ENCODE peak calls at places on chromosome X, in nine cellular contexts. N is upper lobe of left lung, F is suprapubic skin, V is K562, Q is A549, U is ovary, Z is sigmoid colon, M is transverse colon, Y is tibial nerve. L is an unnamed sample.

GRCh38 chrX:47581731-47582647 is at the start of gene TIMP1:
- DNase-seq in N (peak), F (peak), V (peak), Q (peak), U (peak), Z (peak), M (peak), Y (peak), L (peak)

GRCh38 chrX:130746077-130746476 is 156.9 kb downstream of the ENOX2 start:
- DNase-seq in N (no peak), F (no peak), V (no peak), Q (no peak), U (no peak), Z (no peak), M (no peak), Y (no peak), L (no peak)

GRCh38 chrX:119118780-119119395 is 8.7 kb downstream of the KIAA1210 start:
- DNase-seq in N (peak), F (no peak), V (peak), Q (peak), U (peak), Z (no peak), M (peak), Y (peak), L (peak)

GRCh38 chrX:23776363-23776762 is 6.6 kb upstream of the SAT1 start:
- DNase-seq in N (no peak), F (no peak), V (no peak), Q (no peak), U (no peak), Z (no peak), M (no peak), Y (no peak), L (no peak)

GRCh38 chrX:71107762-71108360 is 1.3 kb upstream of the CXorf65 start:
- DNase-seq in N (no peak), F (no peak), V (no peak), Q (no peak), U (no peak), Z (no peak), M (no peak), Y (no peak), L (no peak)

GRCh38 chrX:17369294-17369693 is 5.7 kb upstream of the NHS start:
- DNase-seq in N (no peak), F (no peak), V (no peak), Q (no peak), U (no peak), Z (no peak), M (no peak), Y (no peak), L (no peak)

GRCh38 chrX:103817502-103817901 is 14.6 kb downstream of the RAB9B start:
- DNase-seq in N (no peak), F (no peak), V (peak), Q (peak), U (no peak), Z (no peak), M (no peak), Y (peak), L (no peak)

GRCh38 chrX:123330229-123330942 is 146.3 kb downstream of the GRIA3 start:
- DNase-seq in N (no peak), F (no peak), V (no peak), Q (no peak), U (no peak), Z (no peak), M (no peak), Y (no peak), L (no peak)

GRCh38 chrX:140724337-140725105 is 15.0 kb downstream of the LINC00632 start:
- DNase-seq in N (no peak), F (no peak), V (no peak), Q (no peak), U (no peak), Z (no peak), M (no peak), Y (no peak), L (no peak)

GRCh38 chrX:41333744-41333993 is 293 bp upstream of the DDX3X start:
- DNase-seq in N (peak), F (peak), V (no peak), Q (peak), U (no peak), Z (peak), M (no peak), Y (peak), L (no peak)

GRCh38 chrX:51144828-51145442 is 187.7 kb upstream of the NUDT10 start:
- DNase-seq in N (peak), F (no peak), V (peak), Q (peak), U (no peak), Z (no peak), M (no peak), Y (no peak), L (no peak)

GRCh38 chrX:70262952-70263567 is 3.1 kb upstream of the P2RY4 start:
- DNase-seq in N (peak), F (no peak), V (peak), Q (peak), U (peak), Z (no peak), M (peak), Y (no peak), L (no peak)

GRCh38 chrX:140141444-140142029 is 176.2 kb upstream of the CXorf66 start:
- DNase-seq in N (no peak), F (no peak), V (peak), Q (peak), U (no peak), Z (no peak), M (peak), Y (peak), L (peak)

GRCh38 chrX:135985974-135986312 is 708 bp downstream of the SLC9A6 start:
- DNase-seq in N (no peak), F (no peak), V (peak), Q (no peak), U (no peak), Z (no peak), M (no peak), Y (no peak), L (no peak)

GRCh38 chrX:150361070-150361776 is 1.9 kb upstream of the MAMLD1 start:
- DNase-seq in N (no peak), F (no peak), V (peak), Q (peak), U (peak), Z (no peak), M (peak), Y (no peak), L (no peak)

GRCh38 chrX:53768451-53769246 is 82.1 kb upstream of the HUWE1 start:
- DNase-seq in N (no peak), F (no peak), V (no peak), Q (no peak), U (no peak), Z (no peak), M (no peak), Y (no peak), L (no peak)

GRCh38 chrX:140766024-140766611 is 56.6 kb downstream of the LINC00632 start:
- DNase-seq in N (peak), F (peak), V (peak), Q (peak), U (peak), Z (peak), M (peak), Y (peak), L (peak)

GRCh38 chrX:39244146-39244545 is 442.9 kb downstream of the MID1IP1 start:
- DNase-seq in N (no peak), F (no peak), V (no peak), Q (no peak), U (no peak), Z (no peak), M (no peak), Y (no peak), L (no peak)

GRCh38 chrX:118499295-118499694 is 3.7 kb downstream of the DOCK11 start:
- DNase-seq in N (no peak), F (no peak), V (no peak), Q (no peak), U (no peak), Z (no peak), M (no peak), Y (no peak), L (no peak)

GRCh38 chrX:31546130-31546529 is 474.3 kb upstream of the FTHL17 start:
- DNase-seq in N (no peak), F (no peak), V (no peak), Q (no peak), U (no peak), Z (no peak), M (no peak), Y (no peak), L (no peak)

GRCh38 chrX:37912286-37912685 is 64.9 kb upstream of the DYNLT3 start:
- DNase-seq in N (no peak), F (no peak), V (no peak), Q (no peak), U (no peak), Z (no peak), M (no peak), Y (no peak), L (no peak)

GRCh38 chrX:74249963-74250362 is 54.0 kb upstream of the ZCCHC13 start:
- DNase-seq in N (no peak), F (no peak), V (no peak), Q (peak), U (no peak), Z (no peak), M (no peak), Y (no peak), L (no peak)

GRCh38 chrX:150370589-150371312 is 7.6 kb downstream of the MAMLD1 start:
- DNase-seq in N (no peak), F (no peak), V (no peak), Q (no peak), U (no peak), Z (no peak), M (no peak), Y (no peak), L (no peak)

GRCh38 chrX:65697915-65698796 is 30.7 kb downstream of the MSN start:
- DNase-seq in N (peak), F (no peak), V (peak), Q (no peak), U (no peak), Z (no peak), M (peak), Y (no peak), L (peak)

GRCh38 chrX:64204701-64205440 is 637 bp downstream of the AMER1 start:
- DNase-seq in N (peak), F (no peak), V (peak), Q (no peak), U (peak), Z (peak), M (no peak), Y (peak), L (peak)

GRCh38 chrX:137749282-137749681 is 183.4 kb downstream of the ZIC3 start:
- DNase-seq in N (no peak), F (no peak), V (no peak), Q (no peak), U (no peak), Z (no peak), M (no peak), Y (no peak), L (no peak)

GRCh38 chrX:108020631-108021030 is 24.2 kb upstream of the VSIG1 start:
- DNase-seq in N (no peak), F (no peak), V (peak), Q (peak), U (no peak), Z (no peak), M (no peak), Y (no peak), L (no peak)

GRCh38 chrX:82961129-82961528 is 547.0 kb upstream of the POU3F4 start:
- DNase-seq in N (no peak), F (no peak), V (no peak), Q (no peak), U (no peak), Z (no peak), M (no peak), Y (no peak), L (no peak)

GRCh38 chrX:23598561-23598960 is 68.7 kb upstream of the PRDX4 start:
- DNase-seq in N (no peak), F (no peak), V (no peak), Q (no peak), U (no peak), Z (no peak), M (no peak), Y (no peak), L (no peak)

GRCh38 chrX:72280210-72280882 is 3.3 kb upstream of the RPS4X start:
- DNase-seq in N (no peak), F (no peak), V (peak), Q (no peak), U (no peak), Z (no peak), M (no peak), Y (no peak), L (no peak)

GRCh38 chrX:13201605-13202219 is 118.1 kb downstream of the ATXN3L start:
- DNase-seq in N (no peak), F (no peak), V (no peak), Q (no peak), U (no peak), Z (no peak), M (no peak), Y (no peak), L (peak)

GRCh38 chrX:50327235-50327634 is 122.7 kb downstream of the CCNB3 start:
- DNase-seq in N (no peak), F (no peak), V (no peak), Q (no peak), U (no peak), Z (no peak), M (no peak), Y (no peak), L (no peak)

GRCh38 chrX:38804481-38805293 is 3.4 kb downstream of the MID1IP1 start:
- DNase-seq in N (peak), F (peak), V (peak), Q (peak), U (peak), Z (peak), M (peak), Y (no peak), L (peak)

GRCh38 chrX:72020788-72021187 is 110.1 kb downstream of the NHSL2 start:
- DNase-seq in N (no peak), F (no peak), V (no peak), Q (no peak), U (no peak), Z (no peak), M (no peak), Y (no peak), L (no peak)

GRCh38 chrX:13955975-13956374 is 73.7 kb downstream of the GEMIN8 start:
- DNase-seq in N (no peak), F (no peak), V (no peak), Q (no peak), U (no peak), Z (no peak), M (no peak), Y (no peak), L (no peak)

GRCh38 chrX:31527455-31528126 is 455.8 kb upstream of the FTHL17 start:
- DNase-seq in N (no peak), F (no peak), V (no peak), Q (no peak), U (no peak), Z (no peak), M (no peak), Y (no peak), L (no peak)

GRCh38 chrX:23861215-23861896 is 46.4 kb downstream of the APOO start:
- DNase-seq in N (no peak), F (no peak), V (no peak), Q (no peak), U (no peak), Z (no peak), M (no peak), Y (no peak), L (no peak)

GRCh38 chrX:78455901-78456300 is 128.5 kb upstream of the CYSLTR1 start:
- DNase-seq in N (no peak), F (no peak), V (no peak), Q (peak), U (no peak), Z (no peak), M (no peak), Y (no peak), L (no peak)

GRCh38 chrX:87961471-87961870 is 443.9 kb downstream of the KLHL4 start:
- DNase-seq in N (no peak), F (no peak), V (no peak), Q (no peak), U (no peak), Z (no peak), M (no peak), Y (no peak), L (no peak)

DNA sequence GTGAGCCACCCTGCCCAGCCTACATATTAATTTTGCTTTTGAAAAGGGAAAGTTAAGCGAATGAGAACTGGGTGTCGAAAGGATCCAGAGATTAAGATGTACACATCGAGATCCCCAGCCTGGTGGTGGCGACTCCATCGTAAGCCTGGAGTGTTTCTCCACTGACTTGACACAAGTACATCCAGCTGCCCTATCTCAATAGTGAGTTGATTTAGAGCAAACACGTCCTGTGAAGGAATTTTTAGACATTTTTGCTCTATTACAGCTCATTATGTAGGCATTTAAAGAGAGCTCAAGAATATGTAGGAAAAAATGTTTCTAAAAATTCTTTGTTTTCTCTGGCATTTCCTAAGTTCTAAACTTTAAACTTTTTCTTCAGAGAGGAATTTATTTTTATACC is 11.7 kb upstream of the CLDN34 start:
- DNase-seq in N (no peak), F (no peak), V (no peak), Q (no peak), U (no peak), Z (no peak), M (no peak), Y (no peak), L (no peak)
- TF ChIP-seq EP300 in N (no peak), F (no peak), V (no peak), Q (no peak), U (no peak), Z (no peak), M (no peak), Y (no peak), L (no peak)

GRCh38 chrX:120791013-120791643 is 84.5 kb downstream of the CT47B1 start:
- DNase-seq in N (peak), F (no peak), V (no peak), Q (peak), U (peak), Z (peak), M (peak), Y (peak), L (peak)
- TF ChIP-seq CTCF in N (no peak), F (no peak), V (no peak), Q (no peak), U (no peak), Z (no peak), M (no peak), Y (no peak), L (no peak)

GRCh38 chrX:141814213-141814857 is 23.8 kb upstream of the MAGEC3 start:
- DNase-seq in N (peak), F (no peak), V (no peak), Q (no peak), U (no peak), Z (no peak), M (no peak), Y (no peak), L (peak)
- TF ChIP-seq POLR2A in N (no peak), F (no peak), V (no peak), Q (no peak), U (no peak), Z (no peak), M (no peak), Y (no peak), L (no peak)

DNA sequence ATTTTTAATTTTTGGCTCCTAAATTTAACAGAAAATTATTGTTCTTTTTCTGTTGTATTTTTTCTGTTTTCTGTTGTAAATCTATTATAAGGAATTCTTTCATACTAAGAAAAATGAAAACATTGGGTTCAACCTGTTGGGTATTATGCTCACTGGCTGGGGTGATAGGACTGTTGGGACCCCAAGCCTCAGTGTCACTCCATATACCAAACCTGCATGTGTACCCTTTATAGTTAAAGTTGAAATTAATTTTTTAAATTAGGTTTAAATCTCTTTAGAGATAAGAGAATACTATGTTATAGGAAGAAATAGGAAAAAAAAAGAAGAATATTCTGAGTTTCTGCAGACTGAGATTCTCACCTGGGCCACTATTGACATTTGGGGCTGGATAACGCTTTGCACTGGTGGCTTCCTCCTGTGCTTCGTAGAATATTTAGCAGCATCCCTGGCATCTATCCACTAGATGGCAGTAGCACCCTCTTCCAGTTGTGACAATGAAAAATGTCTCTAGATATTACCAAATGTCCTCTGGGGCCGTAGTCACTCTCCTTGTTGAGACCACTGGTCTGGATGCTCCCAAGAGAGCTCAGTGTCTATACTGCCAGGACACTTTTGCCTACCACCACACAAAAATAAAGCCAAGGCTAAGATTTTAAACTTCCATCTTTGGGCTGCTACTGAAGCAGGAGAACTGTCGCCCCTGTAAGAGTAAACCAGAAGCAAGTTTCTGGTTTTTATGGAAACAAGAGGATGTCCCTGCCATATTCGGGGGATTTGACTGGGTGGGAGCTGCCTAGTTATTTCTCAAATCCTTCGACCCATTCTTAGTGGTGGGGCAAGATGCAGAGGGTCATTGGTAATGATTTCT is 22.4 kb upstream of the CLTRN start:
- DNase-seq in N (peak), F (peak), V (peak), Q (peak), U (peak), Z (no peak), M (peak), Y (peak), L (peak)
- TF ChIP-seq EP300 in N (no peak), F (no peak), V (no peak), Q (no peak), U (no peak), Z (no peak), M (no peak), Y (no peak), L (no peak)

GRCh38 chrX:57156397-57157049 is 19.3 kb upstream of the SPIN2A start:
- DNase-seq in N (no peak), F (no peak), V (no peak), Q (peak), U (no peak), Z (no peak), M (peak), Y (no peak), L (peak)
- TF ChIP-seq CTCF in N (no peak), F (no peak), V (peak), Q (peak), U (no peak), Z (no peak), M (no peak), Y (no peak), L (no peak)